ENCODE peak calls at places on chromosomes 16 and 17, in eight cellular contexts. K, L, Y, E, T, J, D and Z are unnamed samples.
A peak's percentile ranks its signal among the peaks of the same experiment; 100 is the strongest.

GRCh38 chr16:65702707-65703402 is 581.0 kb upstream of the CDH11 start:
- DNase-seq in K (no peak), L (peak; percentile 39), Y (no peak), E (no peak), T (peak; percentile 6), J (no peak), D (no peak), Z (no peak)

GRCh38 chr17:82358467-82359350 is at the start of gene TEX19:
- DNase-seq in K (no peak), L (no peak), Y (no peak), E (no peak), T (no peak), J (no peak), D (no peak), Z (no peak)

GRCh38 chr17:29007456-29008455 is 1.9 kb upstream of the SEZ6 start:
- DNase-seq in K (no peak), L (peak; percentile 15), Y (no peak), E (no peak), T (no peak), J (peak; percentile 29), D (no peak), Z (peak; percentile 63)

GRCh38 chr17:81926451-81927144 is 937 bp downstream of the MAFG start:
- DNase-seq in K (peak; percentile 63), L (peak; percentile 86), Y (peak; percentile 90), E (peak; percentile 82), T (peak; percentile 82), J (peak; percentile 90), D (peak; percentile 78), Z (no peak)

GRCh38 chr17:72609501-72609900 is 483.0 kb downstream of the SLC39A11 start:
- DNase-seq in K (no peak), L (peak; percentile 28), Y (peak; percentile 67), E (no peak), T (no peak), J (no peak), D (no peak), Z (no peak)

GRCh38 chr16:50305441-50306061 is 39.2 kb downstream of the ADCY7 start:
- DNase-seq in K (no peak), L (no peak), Y (no peak), E (no peak), T (no peak), J (no peak), D (no peak), Z (no peak)

GRCh38 chr17:80891096-80892018 is 100.3 kb upstream of the CHMP6 start:
- DNase-seq in K (peak; percentile 73), L (peak; percentile 58), Y (peak; percentile 22), E (peak; percentile 68), T (no peak), J (peak; percentile 75), D (no peak), Z (peak; percentile 50)

GRCh38 chr16:67142342-67142741 is 8.5 kb downstream of the B3GNT9 start:
- DNase-seq in K (no peak), L (no peak), Y (no peak), E (no peak), T (no peak), J (no peak), D (no peak), Z (no peak)

GRCh38 chr17:43679911-43680310 is 18.2 kb upstream of the MEOX1 start:
- DNase-seq in K (no peak), L (no peak), Y (no peak), E (no peak), T (no peak), J (no peak), D (no peak), Z (no peak)

GRCh38 chr17:19361326-19361725 is 1.2 kb downstream of the B9D1 start:
- DNase-seq in K (no peak), L (no peak), Y (peak; percentile 10), E (no peak), T (no peak), J (no peak), D (no peak), Z (no peak)

DNA sequence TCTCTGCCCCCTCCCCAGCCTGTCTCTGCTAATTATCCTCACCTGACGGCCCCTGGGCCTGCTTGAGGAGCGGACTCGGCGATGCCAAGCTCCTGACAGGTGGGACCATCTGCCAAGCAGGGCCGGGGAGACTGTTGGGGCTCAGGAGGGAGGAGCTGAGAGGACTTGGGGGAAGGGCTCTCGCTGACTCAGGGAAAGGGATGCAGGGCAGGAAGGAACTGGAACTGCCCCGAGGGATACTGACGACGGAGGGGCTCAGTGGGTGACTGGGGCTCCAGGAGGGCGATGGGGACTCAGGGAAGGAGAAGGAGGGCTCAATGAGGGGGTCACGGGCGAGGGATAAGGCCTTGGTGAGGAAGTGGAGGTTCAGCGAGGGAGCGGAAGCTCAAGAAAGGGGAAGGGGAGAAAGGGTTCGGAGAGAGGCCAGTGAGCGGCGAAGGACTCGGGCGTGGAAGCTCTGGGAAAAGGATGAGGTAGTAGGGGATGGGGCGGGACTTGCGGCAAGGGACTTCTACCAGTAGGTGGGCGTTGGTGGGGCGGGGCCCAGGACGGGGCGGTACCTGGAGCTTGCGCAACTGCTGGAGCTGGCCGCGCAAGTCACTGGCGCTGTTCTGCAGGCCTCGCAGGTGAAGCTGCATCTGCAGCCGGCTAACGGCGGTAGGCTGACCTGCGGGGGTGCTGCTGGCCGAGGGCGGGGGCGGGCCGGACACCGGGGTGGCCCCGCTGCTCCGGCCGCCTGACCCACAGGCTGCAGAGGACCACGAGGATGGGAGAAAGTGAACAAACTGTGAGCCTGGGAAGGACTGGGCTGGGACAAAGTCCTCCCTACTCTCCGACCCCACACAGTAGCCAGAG is 46.5 kb downstream of the SRCIN1 start:
- DNase-seq in K (peak; percentile 89), L (peak; percentile 38), Y (peak; percentile 94), E (peak; percentile 33), T (peak; percentile 84), J (peak; percentile 73), D (peak; percentile 76), Z (no peak)
- TF ChIP-seq CTCF in K (peak; percentile 42), L (no peak), Y (peak; percentile 8), E (no peak), T (no peak), J (no peak), D (no peak), Z (no peak)

GRCh38 chr16:24609417-24609739 is 70.0 kb downstream of the RBBP6 start:
- DNase-seq in K (no peak), L (no peak), Y (no peak), E (no peak), T (no peak), J (no peak), D (no peak), Z (no peak)

GRCh38 chr16:24610421-24610765 is 71.0 kb downstream of the RBBP6 start:
- DNase-seq in K (peak; percentile 14), L (peak; percentile 17), Y (peak; percentile 12), E (peak; percentile 28), T (peak; percentile 44), J (peak; percentile 51), D (peak; percentile 32), Z (no peak)

GRCh38 chr16:24612656-24613055 is 73.3 kb downstream of the RBBP6 start:
- DNase-seq in K (no peak), L (no peak), Y (no peak), E (no peak), T (no peak), J (no peak), D (no peak), Z (no peak)

GRCh38 chr16:24611310-24611709 is 71.9 kb downstream of the RBBP6 start:
- DNase-seq in K (no peak), L (no peak), Y (no peak), E (no peak), T (no peak), J (no peak), D (no peak), Z (no peak)

DNA sequence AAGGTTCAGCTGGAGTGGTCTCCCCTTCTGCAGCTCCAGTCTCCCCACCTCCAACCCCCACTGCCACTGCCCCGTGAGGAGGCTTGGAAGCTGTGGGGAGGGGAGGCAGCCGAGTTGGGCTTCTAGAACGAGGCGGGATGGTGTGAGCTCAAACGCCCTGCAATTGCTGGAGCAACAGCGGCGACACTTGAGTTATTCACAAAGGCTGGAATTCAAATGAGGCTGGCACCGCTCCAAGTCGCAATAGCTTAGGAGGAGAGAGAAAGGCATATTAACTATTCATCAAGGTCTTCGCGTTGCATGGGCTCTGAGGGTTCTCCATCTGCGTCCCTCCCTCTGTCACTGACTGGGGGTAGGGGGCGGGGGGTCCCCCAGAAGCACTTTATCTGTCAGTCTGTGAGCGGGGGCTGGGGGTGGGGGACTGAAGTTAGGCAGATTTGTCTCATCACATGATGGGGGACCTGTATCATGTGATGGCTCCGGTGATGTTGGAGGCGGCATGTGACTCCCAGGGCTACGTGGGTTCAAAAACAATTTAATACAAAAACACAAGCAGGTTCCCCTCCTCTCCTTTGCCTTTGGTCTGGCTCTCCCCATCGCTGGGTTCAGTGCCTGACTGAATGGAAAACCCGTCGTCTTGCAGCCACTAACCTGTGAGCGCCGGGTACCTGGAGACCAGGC is 70.5 kb downstream of the RBBP6 start:
- DNase-seq in K (peak; percentile 10), L (peak; percentile 68), Y (peak; percentile 42), E (peak; percentile 59), T (peak; percentile 83), J (peak; percentile 73), D (peak; percentile 33), Z (peak; percentile 68)
- H3K4me3 ChIP-seq in K (no peak overlapping the region), L (no peak overlapping the region), Y (peak overlapping the region; percentile 33), E (no peak overlapping the region), T (peak overlapping the region; percentile 28), J (peak overlapping the region; percentile 13), D (peak overlapping the region; percentile 40), Z (peak overlapping the region; percentile 61)

GRCh38 chr17:77266213-77266612 is 125.4 kb downstream of the SEC14L1 start:
- DNase-seq in K (no peak), L (no peak), Y (no peak), E (no peak), T (no peak), J (no peak), D (no peak), Z (no peak)

GRCh38 chr17:77271421-77271820 is 130.7 kb downstream of the SEC14L1 start:
- DNase-seq in K (no peak), L (no peak), Y (no peak), E (no peak), T (no peak), J (no peak), D (no peak), Z (no peak)

GRCh38 chr17:77264617-77265230 is 124.0 kb downstream of the SEC14L1 start:
- DNase-seq in K (no peak), L (no peak), Y (no peak), E (no peak), T (no peak), J (no peak), D (no peak), Z (no peak)

GRCh38 chr17:77269696-77270681 is 129.2 kb downstream of the SEC14L1 start:
- DNase-seq in K (no peak), L (no peak), Y (no peak), E (no peak), T (no peak), J (no peak), D (no peak), Z (no peak)

DNA sequence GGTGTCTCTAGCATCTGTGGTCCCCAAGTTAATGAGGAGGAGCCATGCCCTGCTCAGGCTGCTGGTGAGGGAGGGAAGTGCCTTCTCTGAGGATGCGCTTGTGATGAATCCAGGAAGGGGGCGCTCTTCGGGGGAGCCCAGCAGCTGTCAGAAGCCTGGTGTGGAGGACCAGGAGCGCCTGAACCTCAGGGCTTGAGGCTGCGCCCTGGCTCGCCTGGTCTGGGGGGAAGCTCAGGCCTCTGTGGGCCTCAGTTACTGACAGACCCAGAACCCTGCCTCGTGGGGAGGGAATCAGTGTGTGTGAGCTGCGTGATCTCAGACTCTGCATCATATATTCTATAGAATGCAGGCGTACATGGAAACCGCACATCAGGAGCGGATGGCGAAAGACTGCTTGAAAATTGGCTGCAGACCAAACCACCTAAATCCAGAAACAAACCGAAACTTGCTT is 126.1 kb downstream of the SEC14L1 start:
- DNase-seq in K (no peak), L (no peak), Y (no peak), E (peak; percentile 48), T (no peak), J (no peak), D (no peak), Z (no peak)
- TF ChIP-seq CTCF in K (peak; percentile 48), L (no peak), Y (no peak), E (peak; percentile 32), T (peak; percentile 42), J (peak; percentile 32), D (no peak), Z (peak; percentile 54)

GRCh38 chr16:85353839-85354622 is 241.8 kb upstream of the CIBAR2 start:
- DNase-seq in K (no peak), L (no peak), Y (peak; percentile 76), E (no peak), T (no peak), J (no peak), D (no peak), Z (no peak)
- H3K4me3 ChIP-seq in K (no peak overlapping the region), L (no peak overlapping the region), Y (no peak overlapping the region), E (no peak overlapping the region), T (no peak overlapping the region), J (no peak overlapping the region), D (no peak overlapping the region), Z (no peak overlapping the region)